ENCODE peak calls at places on chromosomes 3 and 15, in ten cellular contexts. D is activated gamma-delta T cell treated with anti-CD3 and anti-CD28 coated beads, Interleukin-2, amount 50 U/mL, for 16 hours; X is Caco-2; W is neural progenitor cell; A is activated CD8-positive, alpha-beta T cell treated with anti-CD3 and anti-CD28 coated beads for 36 hours; G is RWPE1; R is ACHN; L is WTC11; E is D341Med; I is fibroblast of mammary gland. T is an unnamed sample.

GRCh38 chr15:78364233-78364632 is 24.1 kb downstream of the CRABP1 start:
- DNase-seq in I (peak; percentile 14), R (no peak), G (no peak), W (no peak), D (no peak), E (no peak), L (no peak), X (no peak), A (no peak), T (no peak)

GRCh38 chr15:70902105-70902504 is 9.5 kb downstream of the LRRC49 start:
- DNase-seq in X (peak; percentile 27), L (no peak), G (peak; percentile 65), I (peak; percentile 82), E (no peak), R (peak; percentile 22), A (no peak), D (no peak), W (no peak), T (no peak)

GRCh38 chr3:66463054-66463631 is 37.7 kb downstream of the LRIG1 start:
- DNase-seq in E (no peak), L (no peak), I (peak; percentile 39), G (no peak), A (no peak), W (no peak), D (no peak), R (no peak), X (peak; percentile 30), T (no peak)

GRCh38 chr3:187850256-187851010 is 105.2 kb upstream of the BCL6 start:
- DNase-seq in I (no peak), E (no peak), R (no peak), L (no peak), W (no peak), X (no peak), A (no peak), D (no peak), G (no peak), T (no peak)

GRCh38 chr3:44411031-44411645 is 66.3 kb downstream of the ZNF445 start:
- DNase-seq in G (no peak), D (no peak), A (no peak), E (no peak), I (no peak), R (no peak), L (no peak), W (no peak), X (no peak), T (no peak)

GRCh38 chr15:97875025-97875512 is 85.4 kb upstream of the ARRDC4 start:
- DNase-seq in E (no peak), D (no peak), G (peak; percentile 36), W (no peak), L (no peak), R (no peak), I (no peak), A (no peak), X (no peak), T (no peak)

GRCh38 chr15:59976480-59976879 is 27.6 kb upstream of the FOXB1 start:
- DNase-seq in E (no peak), R (no peak), L (no peak), D (peak; percentile 28), W (no peak), X (no peak), I (no peak), A (peak; percentile 87), G (no peak), T (no peak)

GRCh38 chr3:63972196-63972595 is 51.1 kb downstream of the PSMD6 start:
- DNase-seq in E (no peak), R (no peak), G (no peak), X (no peak), W (no peak), I (peak; percentile 59), A (no peak), L (no peak), D (no peak), T (peak; percentile 30)

GRCh38 chr15:34582461-34583357 is 742 bp downstream of the GOLGA8B start:
- DNase-seq in X (peak; percentile 33), W (peak; percentile 57), E (peak; percentile 70), G (peak; percentile 46), L (peak; percentile 35), D (no peak), A (peak; percentile 50), I (no peak), R (peak; percentile 46), T (peak; percentile 53)

GRCh38 chr15:84634228-84634837 is 19.8 kb downstream of the WDR73 start:
- DNase-seq in I (no peak), G (no peak), R (no peak), W (no peak), D (no peak), E (no peak), X (no peak), A (no peak), L (no peak), T (no peak)

GRCh38 chr3:178263236-178263916 is 272.9 kb upstream of the KCNMB2 start:
- DNase-seq in A (no peak), G (no peak), D (no peak), E (no peak), W (no peak), X (no peak), L (no peak), I (no peak), R (no peak), T (no peak)

GRCh38 chr15:60003243-60004018 is 680 bp upstream of the FOXB1 start:
- DNase-seq in W (no peak), D (no peak), E (no peak), X (no peak), L (no peak), A (peak; percentile 38), G (no peak), R (no peak), I (no peak), T (no peak)

GRCh38 chr3:187896664-187897063 is 151.4 kb upstream of the BCL6 start:
- DNase-seq in X (no peak), L (no peak), A (no peak), G (no peak), W (no peak), I (no peak), E (no peak), D (no peak), R (no peak), T (no peak)

GRCh38 chr15:90871097-90871715 is 2.8 kb downstream of the FURIN start:
- DNase-seq in G (peak; percentile 44), D (no peak), L (peak; percentile 46), X (peak; percentile 54), R (no peak), I (no peak), E (peak; percentile 80), W (peak; percentile 54), A (no peak), T (peak; percentile 78)

GRCh38 chr15:52180196-52180835 is 10.9 kb downstream of the GNB5 start:
- DNase-seq in L (no peak), X (no peak), W (peak; percentile 27), R (no peak), G (no peak), D (peak; percentile 19), E (no peak), A (peak; percentile 60), I (no peak), T (peak; percentile 55)

GRCh38 chr3:189630667-189631372 is 369 bp upstream of the TP63 start:
- DNase-seq in D (no peak), X (no peak), A (peak; percentile 22), I (no peak), L (no peak), G (no peak), R (no peak), E (no peak), W (no peak), T (no peak)

GRCh38 chr3:183518446-183519185 is 36.9 kb downstream of the KLHL6 start:
- DNase-seq in A (no peak), D (no peak), R (no peak), X (no peak), L (no peak), I (no peak), E (no peak), G (no peak), W (peak; percentile 92), T (no peak)

GRCh38 chr15:100041380-100041779 is 300.4 kb downstream of the ADAMTS17 start:
- DNase-seq in E (no peak), A (no peak), I (no peak), W (no peak), R (no peak), X (no peak), G (no peak), L (no peak), D (no peak), T (no peak)

GRCh38 chr15:50753463-50753862 is 12.0 kb downstream of the SPPL2A start:
- DNase-seq in G (no peak), L (no peak), X (no peak), I (no peak), D (no peak), W (no peak), R (no peak), E (no peak), A (no peak), T (no peak)

GRCh38 chr3:9151240-9151639 is 98.2 kb downstream of the SRGAP3 start:
- DNase-seq in G (no peak), X (no peak), D (no peak), L (no peak), R (no peak), A (no peak), E (no peak), I (peak; percentile 97), W (no peak), T (no peak)

T was measured in left kidney.